ENCODE peak calls at places on chromosomes 4 and X, in four cellular contexts. One of them, this sample, is unnamed.

GRCh38 chr4:26116057-26116456 is 202.0 kb downstream of the SMIM20 start:
- DNase-seq in K562: no peak
- DNase-seq in GM12878: no peak
- DNase-seq in HepG2: no peak
- DNase-seq in this sample: no peak

GRCh38 chr4:69054578-69055200 is 41.6 kb upstream of the UGT2B7 start:
- DNase-seq in K562: no peak
- DNase-seq in GM12878: no peak
- DNase-seq in HepG2: peak
- DNase-seq in this sample: no peak

GRCh38 chr4:153014460-153014859 is 78.3 kb downstream of the FHDC1 start:
- DNase-seq in K562: no peak
- DNase-seq in GM12878: no peak
- DNase-seq in HepG2: no peak
- DNase-seq in this sample: no peak

GRCh38 chrX:84729809-84730208 is 227.6 kb upstream of the HDX start:
- DNase-seq in K562: peak
- DNase-seq in GM12878: peak
- DNase-seq in HepG2: peak
- DNase-seq in this sample: no peak

GRCh38 chr4:69689530-69690111 is 36.6 kb upstream of the UGT2A1 start:
- DNase-seq in K562: peak
- DNase-seq in GM12878: no peak
- DNase-seq in HepG2: peak
- DNase-seq in this sample: no peak

GRCh38 chr4:80053140-80053910 is 19.7 kb downstream of the ANTXR2 start:
- DNase-seq in K562: no peak
- DNase-seq in GM12878: no peak
- DNase-seq in HepG2: no peak
- DNase-seq in this sample: no peak

GRCh38 chr4:145530662-145531061 is 49.0 kb downstream of the SMAD1 start:
- DNase-seq in K562: no peak
- DNase-seq in GM12878: no peak
- DNase-seq in HepG2: no peak
- DNase-seq in this sample: no peak

GRCh38 chr4:165714650-165715049 is 158.4 kb upstream of the TLL1 start:
- DNase-seq in K562: no peak
- DNase-seq in GM12878: no peak
- DNase-seq in HepG2: no peak
- DNase-seq in this sample: no peak

GRCh38 chrX:47146121-47146935 is 1.3 kb downstream of the RBM10 start:
- DNase-seq in K562: no peak
- DNase-seq in GM12878: no peak
- DNase-seq in HepG2: no peak
- DNase-seq in this sample: no peak

GRCh38 chr4:164596318-164596878 is 157.5 kb upstream of the SMIM31 start:
- DNase-seq in K562: no peak
- DNase-seq in GM12878: no peak
- DNase-seq in HepG2: no peak
- DNase-seq in this sample: no peak

GRCh38 chr4:84578540-84579409 is 4.2 kb upstream of the CDS1 start:
- DNase-seq in K562: peak
- DNase-seq in GM12878: no peak
- DNase-seq in HepG2: peak
- DNase-seq in this sample: no peak

GRCh38 chr4:155174668-155175067 is 33.8 kb upstream of the NPY2R start:
- DNase-seq in K562: no peak
- DNase-seq in GM12878: no peak
- DNase-seq in HepG2: no peak
- DNase-seq in this sample: no peak

GRCh38 chrX:94414746-94415145 is 740.7 kb downstream of the FAM133A start:
- DNase-seq in K562: no peak
- DNase-seq in GM12878: no peak
- DNase-seq in HepG2: no peak
- DNase-seq in this sample: no peak

GRCh38 chrX:30875957-30876356 is 13.1 kb downstream of the TAB3 start:
- DNase-seq in K562: no peak
- DNase-seq in GM12878: no peak
- DNase-seq in HepG2: peak
- DNase-seq in this sample: no peak

GRCh38 chrX:129965166-129965565 is 17.3 kb upstream of the BCORL1 start:
- DNase-seq in K562: no peak
- DNase-seq in GM12878: no peak
- DNase-seq in HepG2: no peak
- DNase-seq in this sample: no peak

GRCh38 chrX:129959493-129959832 is 23.0 kb upstream of the BCORL1 start:
- DNase-seq in K562: peak
- DNase-seq in GM12878: no peak
- DNase-seq in HepG2: no peak
- DNase-seq in this sample: no peak

GRCh38 chrX:129958814-129959492 is 23.5 kb upstream of the BCORL1 start:
- DNase-seq in K562: no peak
- DNase-seq in GM12878: no peak
- DNase-seq in HepG2: no peak
- DNase-seq in this sample: no peak

GRCh38 chrX:129963729-129964128 is 18.7 kb upstream of the BCORL1 start:
- DNase-seq in K562: no peak
- DNase-seq in GM12878: no peak
- DNase-seq in HepG2: no peak
- DNase-seq in this sample: no peak

DNA sequence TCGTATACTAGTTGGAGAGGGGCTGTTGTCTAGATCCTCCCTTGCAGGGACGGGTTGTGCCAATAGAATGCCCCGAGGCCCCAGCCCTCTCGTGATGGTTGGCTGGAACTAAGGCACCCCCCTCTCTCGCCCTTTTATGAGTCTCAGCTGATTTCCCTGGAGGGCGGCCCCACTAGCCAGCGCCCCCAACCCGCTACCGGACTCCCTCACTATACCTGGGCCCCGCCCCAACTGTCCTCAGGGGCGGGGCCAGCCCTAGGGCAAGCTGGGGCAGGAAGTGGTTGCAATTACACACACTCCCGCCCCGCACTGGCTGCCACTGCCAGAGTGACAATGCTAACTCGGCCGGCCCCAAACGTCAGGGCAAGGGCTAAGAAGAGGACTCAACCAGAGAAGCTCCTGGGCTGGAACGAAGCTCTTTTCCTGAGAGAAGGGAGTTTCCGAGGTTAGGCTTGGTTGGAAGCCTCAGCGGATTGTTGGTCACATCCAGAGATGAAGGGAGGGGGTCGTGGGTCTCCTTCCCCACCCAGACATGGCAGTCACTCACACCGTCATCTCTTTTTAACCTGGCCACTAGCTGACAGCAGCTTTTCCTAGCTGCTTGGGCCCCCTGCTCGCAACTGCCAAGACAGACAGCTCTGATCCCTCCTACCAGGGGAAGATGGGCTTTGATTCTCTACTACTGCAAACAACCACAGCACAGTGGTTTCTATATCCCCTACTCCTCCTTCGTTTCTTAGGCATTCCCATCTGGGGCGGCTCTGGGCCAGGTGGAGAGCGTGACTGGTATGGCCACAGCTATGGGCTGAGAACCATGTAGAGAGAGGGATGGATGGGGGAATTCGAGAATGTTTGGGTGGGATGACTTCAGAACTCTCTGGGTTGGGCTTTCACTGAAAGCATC is 21.0 kb upstream of the BCORL1 start:
- DNase-seq in K562: peak
- DNase-seq in GM12878: peak
- DNase-seq in HepG2: peak
- DNase-seq in this sample: peak
- H3K27ac ChIP-seq in K562: peak
- H3K27ac ChIP-seq in GM12878: no peak
- H3K27ac ChIP-seq in HepG2: no peak
- H3K27ac ChIP-seq in this sample: no peak

GRCh38 chrX:9163153-9163790 is 129.3 kb upstream of the FAM9B start:
- DNase-seq in K562: no peak
- DNase-seq in GM12878: no peak
- DNase-seq in HepG2: no peak
- DNase-seq in this sample: no peak

GRCh38 chrX:9171841-9172240 is 137.9 kb upstream of the FAM9B start:
- DNase-seq in K562: no peak
- DNase-seq in GM12878: no peak
- DNase-seq in HepG2: no peak
- DNase-seq in this sample: no peak

GRCh38 chrX:9164086-9164485 is 130.2 kb upstream of the FAM9B start:
- DNase-seq in K562: no peak
- DNase-seq in GM12878: no peak
- DNase-seq in HepG2: no peak
- DNase-seq in this sample: no peak

GRCh38 chrX:9164535-9165425 is 130.9 kb upstream of the FAM9B start:
- DNase-seq in K562: no peak
- DNase-seq in GM12878: no peak
- DNase-seq in HepG2: no peak
- DNase-seq in this sample: no peak

DNA sequence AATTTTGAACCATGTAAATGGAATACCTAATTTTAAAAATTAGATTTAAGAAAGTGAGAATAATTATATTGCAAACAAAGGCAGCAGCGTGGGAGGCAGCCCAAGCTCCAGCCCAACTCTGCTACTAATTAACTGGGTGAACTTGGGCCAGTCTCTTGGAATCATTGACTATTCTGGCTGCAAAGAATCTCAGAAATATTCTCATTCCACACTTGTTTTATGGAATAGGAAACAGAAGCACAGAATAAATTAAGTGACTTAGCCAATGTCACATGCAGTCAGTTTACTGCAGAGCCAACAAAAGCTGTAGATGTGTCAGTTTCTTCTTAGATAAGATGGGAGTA is 132.6 kb upstream of the FAM9B start:
- DNase-seq in K562: no peak
- DNase-seq in GM12878: no peak
- DNase-seq in HepG2: no peak
- DNase-seq in this sample: no peak
- TF ChIP-seq RFX5 in K562: no peak
- TF ChIP-seq RFX5 in GM12878: no peak
- TF ChIP-seq RFX5 in HepG2: no peak
- TF ChIP-seq RFX5 in this sample: no peak

DNA sequence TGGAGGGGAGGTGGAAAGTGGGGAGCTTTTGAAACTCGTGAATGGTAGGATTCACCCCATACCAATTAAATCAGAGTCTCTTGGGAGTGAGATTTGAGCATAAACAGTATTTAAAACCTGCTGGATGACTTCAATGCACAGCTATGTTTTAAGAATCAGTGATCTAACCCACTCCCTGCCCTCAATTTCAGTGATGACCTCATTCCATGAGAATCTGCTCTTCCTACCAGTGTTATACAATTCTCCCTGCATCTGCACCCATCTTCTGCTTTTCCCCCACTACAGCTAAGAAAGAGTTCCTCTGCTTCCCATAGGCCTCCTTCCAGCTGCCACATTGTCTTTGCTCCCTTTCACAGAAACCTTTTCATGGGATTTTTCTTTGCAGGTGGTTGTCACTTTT is 18.3 kb upstream of the H2AZ1 start:
- DNase-seq in K562: no peak
- DNase-seq in GM12878: no peak
- DNase-seq in HepG2: no peak
- DNase-seq in this sample: no peak
- TF ChIP-seq ATF2 in K562: no peak
- TF ChIP-seq ATF2 in GM12878: no peak
- TF ChIP-seq ATF2 in HepG2: no peak
- TF ChIP-seq ATF2 in this sample: no peak

DNA sequence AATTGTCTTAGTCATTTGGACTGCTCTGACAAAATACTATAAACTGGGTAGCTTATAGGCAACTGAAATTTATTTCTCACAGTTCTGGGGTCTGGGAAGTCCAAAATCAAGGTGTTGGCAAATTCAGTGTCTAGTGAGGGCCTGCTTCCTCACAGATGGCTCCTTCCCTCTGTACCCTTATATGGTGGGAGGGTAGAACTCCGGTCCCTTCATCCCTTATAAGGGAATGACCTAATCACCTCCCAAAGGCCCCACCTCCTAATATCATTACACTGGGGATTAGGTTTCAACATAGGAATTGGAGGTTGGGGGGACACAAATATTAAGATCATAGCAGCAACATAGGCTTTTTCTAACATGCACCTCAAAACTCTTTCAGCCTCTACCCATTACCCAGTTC is 7.3 kb upstream of the TBC1D25 start:
- DNase-seq in K562: peak
- DNase-seq in GM12878: no peak
- DNase-seq in HepG2: no peak
- DNase-seq in this sample: no peak
- H3K27ac ChIP-seq in K562: peak
- H3K27ac ChIP-seq in GM12878: no peak
- H3K27ac ChIP-seq in HepG2: no peak
- H3K27ac ChIP-seq in this sample: no peak

DNA sequence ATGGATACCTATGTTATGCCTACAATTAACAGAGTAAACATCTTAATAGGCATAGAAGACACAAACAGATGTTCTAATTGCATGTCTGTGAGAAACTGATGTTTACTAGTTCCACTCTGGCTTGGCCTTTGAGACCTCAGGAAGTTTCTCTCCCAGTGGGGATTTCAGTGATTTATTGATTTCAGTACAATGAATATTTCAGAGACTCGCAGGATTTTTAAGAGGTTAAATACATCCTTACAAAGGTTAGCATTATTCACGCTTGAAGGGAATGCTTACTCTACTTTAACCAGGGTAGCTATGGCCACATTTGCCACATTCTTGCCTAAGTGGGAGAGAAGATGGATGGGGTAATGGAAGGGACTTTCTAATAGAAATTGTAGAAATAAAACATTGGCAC is 480.0 kb downstream of the SPRY1 start:
- DNase-seq in K562: no peak
- DNase-seq in GM12878: no peak
- DNase-seq in HepG2: no peak
- DNase-seq in this sample: no peak
- TF ChIP-seq RFX5 in K562: no peak
- TF ChIP-seq RFX5 in GM12878: no peak
- TF ChIP-seq RFX5 in HepG2: no peak
- TF ChIP-seq RFX5 in this sample: no peak

DNA sequence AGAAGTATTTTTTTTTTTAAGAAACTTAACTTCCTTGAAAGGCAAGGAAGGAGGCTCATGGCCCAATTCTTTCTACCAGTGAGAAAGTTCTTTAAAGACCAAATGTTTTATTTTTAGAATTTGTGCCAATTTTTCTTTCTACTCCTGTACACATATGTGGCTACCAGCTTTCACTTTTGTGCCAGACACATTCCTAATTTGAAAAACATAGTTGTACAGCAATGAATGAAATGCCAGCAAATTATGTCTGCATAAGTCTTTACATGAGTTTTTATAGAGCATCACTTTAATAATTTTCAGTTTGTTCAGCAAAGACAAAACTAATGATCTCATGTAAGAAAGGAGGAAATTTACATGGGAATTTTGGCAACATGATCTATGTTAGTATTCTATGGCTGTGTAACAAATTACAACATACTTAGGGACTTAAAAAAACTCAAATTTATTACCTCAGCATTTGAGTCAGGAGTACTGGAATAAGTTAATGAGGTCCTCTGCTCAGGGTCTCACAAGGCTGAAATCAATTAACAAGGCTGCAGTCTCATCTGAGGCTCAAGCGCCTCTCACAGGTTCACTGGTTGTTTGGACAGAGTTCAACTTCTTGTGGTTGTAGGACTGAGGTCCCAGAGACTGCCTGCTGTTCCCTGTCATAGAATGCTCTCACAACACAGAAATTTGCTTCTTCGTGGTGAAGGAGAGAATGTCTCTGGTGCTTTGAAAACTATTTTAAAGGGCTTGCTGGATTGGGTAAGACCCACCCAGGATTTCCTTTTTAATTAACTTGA is 678.2 kb upstream of the FAM241A start:
- DNase-seq in K562: no peak
- DNase-seq in GM12878: no peak
- DNase-seq in HepG2: no peak
- DNase-seq in this sample: no peak
- TF ChIP-seq ATF2 in K562: no peak
- TF ChIP-seq ATF2 in GM12878: no peak
- TF ChIP-seq ATF2 in HepG2: no peak
- TF ChIP-seq ATF2 in this sample: no peak

This sample was measured in H1.